ENCODE peak calls at places on chromosomes 4 and X, in five cellular contexts. M is vagina, E is stomach, T is H1, Y is suprapubic skin. J is an unnamed sample. For H3K4me1 and H3K27me3, the result is how much of the 10 kb centered on the place peaks cover.

GRCh38 chr4:71267244-71267643 is 71.6 kb upstream of the SLC4A4 start:
- DNase-seq in M (no peak), E (no peak), T (no peak), Y (no peak), J (no peak)

GRCh38 chr4:142881331-142881730 is 35.2 kb upstream of the INPP4B start:
- DNase-seq in Y (no peak), M (no peak), E (no peak), T (no peak), J (no peak)

GRCh38 chr4:4480685-4481393 is 61.0 kb downstream of the STX18 start:
- DNase-seq in M (no peak), E (no peak), Y (no peak), T (no peak), J (no peak)

GRCh38 chr4:15381806-15382338 is 46.0 kb upstream of the C1QTNF7 start:
- DNase-seq in Y (no peak), M (no peak), T (no peak), E (no peak), J (no peak)

GRCh38 chrX:68672581-68673318 is 25.3 kb downstream of the STARD8 start:
- DNase-seq in E (no peak), T (no peak), Y (no peak), M (no peak), J (no peak)

GRCh38 chrX:18899796-18900380 is 84.0 kb downstream of the PHKA2 start:
- DNase-seq in Y (no peak), M (no peak), E (no peak), T (no peak), J (no peak)

GRCh38 chr4:146643812-146644401 is 5.2 kb downstream of the POU4F2 start:
- DNase-seq in M (no peak), T (no peak), Y (no peak), E (no peak), J (no peak)

GRCh38 chr4:111618908-111619307 is 526.3 kb upstream of the FAM241A start:
- DNase-seq in M (no peak), Y (no peak), T (no peak), E (no peak), J (no peak)

GRCh38 chr4:140151700-140152014 is 2.3 kb downstream of the MAML3 start:
- DNase-seq in E (peak), T (peak), Y (peak), M (peak), J (peak)

GRCh38 chrX:146967296-146967695 is 152.8 kb upstream of the CXorf51A start:
- DNase-seq in E (no peak), Y (no peak), M (no peak), T (no peak), J (no peak)

GRCh38 chr4:65893957-65894755 is 223.9 kb upstream of the EPHA5 start:
- DNase-seq in E (no peak), Y (no peak), T (no peak), M (no peak), J (no peak)

GRCh38 chr4:89403826-89404225 is 96.2 kb upstream of the GPRIN3 start:
- DNase-seq in M (no peak), T (no peak), E (no peak), Y (no peak), J (no peak)

GRCh38 chr4:78660559-78660958 is 109.0 kb downstream of the ANXA3 start:
- DNase-seq in Y (no peak), E (no peak), M (no peak), T (no peak), J (no peak)

GRCh38 chr4:78662661-78663060 is 111.1 kb downstream of the ANXA3 start:
- DNase-seq in E (no peak), Y (no peak), M (no peak), T (no peak), J (no peak)

GRCh38 chr4:78659665-78660064 is 108.1 kb downstream of the ANXA3 start:
- DNase-seq in E (no peak), T (no peak), Y (no peak), M (no peak), J (no peak)

GRCh38 chr4:78661086-78661690 is 109.6 kb downstream of the ANXA3 start:
- DNase-seq in E (no peak), T (no peak), M (no peak), Y (no peak), J (no peak)

GRCh38 chr4:78661923-78662521 is 110.5 kb downstream of the ANXA3 start:
- DNase-seq in Y (no peak), E (no peak), T (no peak), M (no peak), J (no peak)
- H3K4me1 ChIP-seq in Y (under half), E (under half), T (under half), M (under half), J (under half)

GRCh38 chr4:118950929-118951570 is 62.4 kb downstream of the SYNPO2 start:
- DNase-seq in M (no peak), E (no peak), T (no peak), Y (no peak), J (no peak)

GRCh38 chr4:118948545-118949144 is 60.0 kb downstream of the SYNPO2 start:
- DNase-seq in M (no peak), T (no peak), Y (no peak), E (no peak), J (no peak)

GRCh38 chr4:118942465-118942864 is 53.8 kb downstream of the SYNPO2 start:
- DNase-seq in E (no peak), Y (no peak), T (no peak), M (no peak), J (no peak)

GRCh38 chr4:118950224-118950623 is 61.6 kb downstream of the SYNPO2 start:
- DNase-seq in E (no peak), T (no peak), Y (no peak), M (no peak), J (no peak)

GRCh38 chr4:118947095-118947494 is 58.4 kb downstream of the SYNPO2 start:
- DNase-seq in Y (no peak), E (no peak), M (no peak), T (no peak), J (no peak)
- H3K27me3 ChIP-seq in Y (under half), E (under half), M (under half), T (under half), J (under half)

DNA sequence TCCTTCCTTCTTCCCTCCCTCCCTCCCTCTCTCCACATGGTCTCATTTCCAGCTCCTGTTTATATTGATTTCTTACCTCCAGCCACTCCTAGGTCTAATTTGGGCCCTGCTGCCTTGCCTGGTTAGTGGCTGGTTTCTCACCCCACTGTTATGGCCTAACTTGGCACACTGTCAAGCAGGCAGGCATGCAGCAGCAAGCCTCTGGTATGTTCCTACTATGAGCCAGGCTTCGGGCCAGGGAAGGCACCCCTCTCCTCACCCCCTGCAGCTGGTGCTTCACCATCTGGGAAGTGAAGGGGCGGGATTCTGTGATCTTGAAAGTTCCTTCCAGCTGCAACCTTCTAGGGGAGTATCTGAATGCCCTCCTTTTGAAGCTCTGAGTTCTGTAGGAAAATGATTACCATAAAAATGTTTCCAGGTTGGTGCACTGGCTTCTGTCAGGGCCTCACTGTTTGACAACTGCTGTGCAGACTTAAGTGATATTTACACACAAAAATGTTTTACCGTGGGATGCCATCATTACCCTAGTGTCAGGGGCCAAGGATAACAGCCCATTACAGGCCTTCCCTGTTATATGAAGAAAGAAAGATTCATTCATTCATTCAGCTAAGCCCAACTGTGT is 10.1 kb upstream of the VMA21 start:
- DNase-seq in Y (no peak), M (no peak), E (no peak), T (no peak), J (no peak)
- TF ChIP-seq POLR2AphosphoS5 in Y (no peak), M (no peak), E (no peak), T (no peak), J (no peak)

GRCh38 chr4:77819409-77819835 is 254 bp upstream of the CNOT6L start:
- DNase-seq in M (no peak), T (no peak), Y (no peak), E (no peak), J (no peak)
- H3K4me1 ChIP-seq in M (under half), T (under half), Y (under half), E (half or more), J (under half)

DNA sequence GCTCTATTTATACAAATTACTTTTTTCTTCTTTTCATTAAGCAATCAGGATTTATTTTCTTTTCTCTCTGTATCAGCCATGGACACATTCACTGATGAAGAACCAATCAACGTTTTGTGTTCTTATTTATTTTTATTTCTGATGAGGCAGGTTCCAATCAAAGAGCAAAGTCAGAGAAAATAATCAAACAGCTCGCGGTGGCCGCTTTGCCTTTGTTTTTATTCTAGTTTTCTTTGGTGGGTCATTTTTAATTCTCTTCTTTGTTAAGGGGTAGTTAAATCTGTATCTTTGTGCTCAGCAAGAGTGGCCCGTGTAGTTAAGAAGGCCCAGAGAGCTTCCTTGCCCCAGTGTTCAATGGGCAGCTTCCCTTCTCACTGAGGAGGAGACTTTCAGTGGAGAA is 71.4 kb downstream of the FBXO8 start:
- DNase-seq in M (no peak), E (no peak), T (no peak), Y (no peak), J (no peak)
- H3K27me3 ChIP-seq in M (under half), E (under half), T (half or more), Y (half or more), J (half or more)